ENCODE peak calls at places on chromosomes 5 and 9, in ten cellular contexts. P is heart left ventricle; L is DMS153; Q is AG08395; T is ELR; H is GM12865; D is activated CD8-positive, alpha-beta memory T cell treated with anti-CD3 and anti-CD28 coated beads, Interleukin-2, amount 50 U/mL, for 48 hours; J is WTC11; C is activated T-cell treated with anti-CD3 and anti-CD28 coated beads for 24 hours; M is Kasumi-1. R is an unnamed sample.

GRCh38 chr5:93578813-93579560 is 2.0 kb downstream of the NR2F1-AS1 start:
- DNase-seq in T (peak), H (no peak), M (peak), L (no peak), J (no peak), C (no peak), P (no peak), Q (no peak), D (no peak), R (no peak)

GRCh38 chr9:89690334-89690912 is 85.6 kb downstream of the GADD45G start:
- DNase-seq in T (no peak), P (no peak), H (peak), J (no peak), M (no peak), Q (no peak), D (no peak), C (no peak), L (no peak), R (no peak)

GRCh38 chr5:135235551-135236100 is 163.4 kb downstream of the MACROH2A1 start:
- DNase-seq in P (no peak), H (no peak), Q (no peak), M (no peak), T (no peak), L (no peak), J (no peak), D (no peak), C (no peak), R (no peak)

GRCh38 chr5:178428341-178429155 is 161.6 kb downstream of the COL23A1 start:
- DNase-seq in D (peak), C (no peak), L (no peak), P (peak), T (no peak), J (no peak), H (no peak), Q (no peak), M (no peak), R (no peak)

GRCh38 chr5:119036101-119036762 is 34.7 kb upstream of the DMXL1 start:
- DNase-seq in Q (peak), J (no peak), T (peak), H (no peak), M (no peak), P (no peak), D (no peak), C (no peak), L (no peak), R (no peak)

GRCh38 chr9:78023003-78023741 is 8.4 kb downstream of the GNAQ start:
- DNase-seq in Q (peak), L (no peak), M (peak), T (peak), D (no peak), P (no peak), C (no peak), H (no peak), J (no peak), R (no peak)

GRCh38 chr5:158313739-158314464 is 455.0 kb upstream of the CLINT1 start:
- DNase-seq in Q (no peak), H (no peak), T (no peak), C (no peak), D (no peak), P (no peak), J (peak), M (no peak), L (no peak), R (no peak)

GRCh38 chr9:92332577-92333287 is 7.0 kb downstream of the CENPP start:
- DNase-seq in Q (no peak), L (no peak), M (no peak), T (no peak), D (no peak), H (no peak), C (no peak), J (no peak), P (peak), R (no peak)

GRCh38 chr9:97703437-97704326 is 6.5 kb upstream of the XPA start:
- DNase-seq in J (no peak), C (no peak), M (peak), T (peak), L (peak), Q (peak), H (peak), D (no peak), P (no peak), R (peak)

GRCh38 chr9:129400001-129400970 is 220.6 kb downstream of the C9orf50 start:
- DNase-seq in J (no peak), P (no peak), D (no peak), T (no peak), H (no peak), Q (no peak), L (no peak), M (no peak), C (no peak), R (no peak)

GRCh38 chr9:69307446-69308216 is 17.4 kb upstream of the ENTREP1 start:
- DNase-seq in M (no peak), T (no peak), Q (peak), H (no peak), D (no peak), C (no peak), P (no peak), J (peak), L (no peak), R (no peak)

GRCh38 chr9:77454668-77455067 is 193.5 kb downstream of the GNA14 start:
- DNase-seq in L (no peak), Q (no peak), H (no peak), M (no peak), P (no peak), J (no peak), C (no peak), T (no peak), D (no peak), R (no peak)

GRCh38 chr5:142432961-142433360 is 108.1 kb upstream of the SPRY4 start:
- DNase-seq in D (peak), J (no peak), Q (no peak), H (no peak), C (peak), M (no peak), L (peak), T (no peak), P (no peak), R (peak)

GRCh38 chr9:36316629-36317317 is 58.5 kb upstream of the GNE start:
- DNase-seq in C (no peak), L (no peak), Q (no peak), H (no peak), D (no peak), J (no peak), P (no peak), T (no peak), M (no peak), R (no peak)

GRCh38 chr9:95181226-95181818 is 136.2 kb downstream of the FANCC start:
- DNase-seq in J (no peak), C (no peak), Q (peak), M (peak), H (no peak), L (no peak), T (peak), D (no peak), P (no peak), R (no peak)

GRCh38 chr9:26537211-26537610 is 355.4 kb downstream of the CAAP1 start:
- DNase-seq in J (no peak), M (no peak), Q (no peak), T (no peak), D (no peak), L (no peak), C (no peak), H (no peak), P (no peak), R (no peak)

GRCh38 chr9:112831281-112831851 is 59.3 kb downstream of the SLC46A2 start:
- DNase-seq in D (no peak), H (no peak), T (no peak), J (no peak), C (no peak), L (peak), P (peak), Q (peak), M (peak), R (no peak)

GRCh38 chr9:25994605-25995004 is 316.4 kb upstream of the TUSC1 start:
- DNase-seq in D (no peak), J (no peak), H (no peak), P (no peak), M (peak), L (no peak), Q (no peak), T (no peak), C (no peak), R (no peak)

GRCh38 chr5:34914671-34915138 is 599 bp downstream of the RAD1 start:
- DNase-seq in T (peak), H (no peak), L (no peak), M (no peak), P (peak), J (peak), C (no peak), D (peak), Q (no peak), R (peak)

GRCh38 chr5:160158087-160158486 is 38.8 kb upstream of the PWWP2A start:
- DNase-seq in H (peak), P (no peak), M (no peak), D (no peak), L (no peak), J (peak), T (no peak), Q (no peak), C (no peak), R (no peak)

GRCh38 chr5:95856501-95856981 is 34.0 kb upstream of the GLRX start:
- DNase-seq in P (peak), T (no peak), Q (no peak), D (peak), L (no peak), C (no peak), M (no peak), J (no peak), H (no peak), R (no peak)

GRCh38 chr5:143341807-143342570 is 61.5 kb downstream of the NR3C1 start:
- DNase-seq in H (no peak), Q (peak), T (peak), D (no peak), M (no peak), L (no peak), J (no peak), C (no peak), P (no peak), R (no peak)

GRCh38 chr9:38680827-38681226 is 39.1 kb downstream of the FAM240B start:
- DNase-seq in M (no peak), P (no peak), T (no peak), L (no peak), J (no peak), H (no peak), Q (no peak), C (no peak), D (no peak), R (no peak)

GRCh38 chr9:98231770-98232478 is 23.5 kb downstream of the TBC1D2 start:
- DNase-seq in L (no peak), H (no peak), C (no peak), P (no peak), T (peak), M (no peak), J (no peak), Q (peak), D (no peak), R (no peak)

GRCh38 chr5:523658-524441 is 399 bp downstream of the SLC9A3 start:
- DNase-seq in T (peak), L (no peak), P (no peak), Q (no peak), J (peak), M (no peak), H (no peak), C (no peak), D (no peak), R (no peak)

GRCh38 chr5:40834391-40834848 is 602 bp downstream of the RPL37 start:
- DNase-seq in D (no peak), P (no peak), T (peak), M (no peak), L (no peak), C (no peak), J (no peak), H (peak), Q (no peak), R (peak)

GRCh38 chr5:178074266-178074952 is 38.9 kb upstream of the N4BP3 start:
- DNase-seq in P (no peak), J (no peak), L (peak), D (no peak), Q (no peak), M (no peak), C (no peak), H (peak), T (peak), R (no peak)

GRCh38 chr5:62097361-62097760 is 208.6 kb upstream of the KIF2A start:
- DNase-seq in D (no peak), H (no peak), P (no peak), J (no peak), M (no peak), T (no peak), Q (no peak), C (no peak), L (no peak), R (no peak)

GRCh38 chr9:120528834-120529233 is 51.1 kb downstream of the CDK5RAP2 start:
- DNase-seq in H (no peak), L (no peak), C (no peak), D (no peak), Q (no peak), M (no peak), J (peak), P (no peak), T (no peak), R (no peak)

GRCh38 chr5:33319151-33319550 is 121.6 kb upstream of the TARS1 start:
- DNase-seq in D (no peak), C (no peak), J (no peak), T (no peak), H (no peak), L (no peak), P (no peak), Q (no peak), M (no peak), R (no peak)

GRCh38 chr9:113594484-113595299 is 131.2 kb downstream of the RGS3 start:
- DNase-seq in H (no peak), C (no peak), D (no peak), P (no peak), L (no peak), Q (no peak), M (no peak), J (no peak), T (peak), R (no peak)

GRCh38 chr9:1910269-1910811 is 104.8 kb upstream of the SMARCA2 start:
- DNase-seq in H (no peak), L (no peak), D (no peak), J (no peak), P (no peak), M (no peak), Q (no peak), C (no peak), T (no peak), R (no peak)

GRCh38 chr5:10599828-10600227 is 36.0 kb downstream of the ANKRD33B start:
- DNase-seq in L (no peak), J (no peak), M (no peak), T (peak), H (no peak), C (no peak), P (no peak), D (no peak), Q (peak), R (no peak)

GRCh38 chr5:132592521-132592920 is 35.7 kb downstream of the RAD50 start:
- DNase-seq in T (no peak), P (no peak), D (no peak), M (no peak), C (no peak), J (no peak), Q (no peak), L (no peak), H (no peak), R (no peak)

GRCh38 chr9:2241461-2241874 is 226.3 kb downstream of the SMARCA2 start:
- DNase-seq in M (peak), P (peak), Q (peak), L (peak), C (no peak), J (peak), T (peak), H (peak), D (no peak), R (no peak)

GRCh38 chr9:78303377-78304062 is 6.6 kb downstream of the PSAT1 start:
- DNase-seq in Q (no peak), J (no peak), H (no peak), C (no peak), M (no peak), D (no peak), L (no peak), T (no peak), P (no peak), R (no peak)

R was measured in effector memory CD4-positive, alpha-beta T cell.